ENCODE peak calls at places on chromosomes 1 and 21, in seven cellular contexts. C is renal cortical epithelial cell; Z is head of caudate nucleus; Q is kidney epithelial cell; X is AG04450; G is sciatic nerve; L is stimulated activated CD8-positive, alpha-beta memory T cell treated with anti-CD3 and anti-CD28 coated beads, Interleukin-15, amount 100 ng/mL, for 24 hours. S is an unnamed sample.

GRCh38 chr1:234670936-234671628 is 61.1 kb upstream of the IRF2BP2 start:
- DNase-seq in C (no peak), Z (no peak), Q (no peak), X (no peak), G (no peak), L (no peak), S (no peak)

GRCh38 chr1:21511579-21512522 is 2.6 kb downstream of the ALPL start:
- DNase-seq in C (peak; percentile 95), Z (no peak), Q (peak; percentile 85), X (peak; percentile 89), G (peak; percentile 76), L (no peak), S (peak; percentile 69)

GRCh38 chr1:162131405-162132321 is 62.2 kb downstream of the NOS1AP start:
- DNase-seq in C (no peak), Z (no peak), Q (no peak), X (no peak), G (no peak), L (no peak), S (no peak)

GRCh38 chr1:177411371-177411770 is 240.6 kb downstream of the BRINP2 start:
- DNase-seq in C (no peak), Z (no peak), Q (no peak), X (no peak), G (no peak), L (no peak), S (peak; percentile 32)

GRCh38 chr21:44199448-44199847 is 41.3 kb downstream of the ICOSLG start:
- DNase-seq in C (no peak), Z (peak; percentile 1), Q (no peak), X (no peak), G (peak; percentile 30), L (no peak), S (no peak)

GRCh38 chr1:68328485-68328884 is 96.2 kb upstream of the WLS start:
- DNase-seq in C (no peak), Z (no peak), Q (no peak), X (no peak), G (no peak), L (no peak), S (no peak)

GRCh38 chr1:65791396-65791795 is 1.3 kb upstream of the PDE4B start:
- DNase-seq in C (peak; percentile 3), Z (no peak), Q (no peak), X (no peak), G (no peak), L (no peak), S (no peak)

GRCh38 chr21:46078322-46078981 is 19.5 kb upstream of the COL6A2 start:
- DNase-seq in C (no peak), Z (no peak), Q (no peak), X (no peak), G (no peak), L (no peak), S (no peak)

GRCh38 chr1:70420320-70420719 is 9.3 kb downstream of the CTH start:
- DNase-seq in C (no peak), Z (no peak), Q (no peak), X (no peak), G (no peak), L (no peak), S (no peak)

GRCh38 chr1:147109762-147110161 is 62.5 kb downstream of the PRKAB2 start:
- DNase-seq in C (no peak), Z (no peak), Q (no peak), X (no peak), G (no peak), L (no peak), S (no peak)

GRCh38 chr1:10625554-10625953 is 150.8 kb downstream of the PEX14 start:
- DNase-seq in C (no peak), Z (no peak), Q (no peak), X (no peak), G (no peak), L (no peak), S (no peak)

GRCh38 chr1:174971902-174972301 is 27.8 kb upstream of the CACYBP start:
- DNase-seq in C (no peak), Z (no peak), Q (no peak), X (no peak), G (no peak), L (no peak), S (no peak)

GRCh38 chr1:200873671-200874397 is 1.1 kb downstream of the GPR25 start:
- DNase-seq in C (no peak), Z (no peak), Q (no peak), X (no peak), G (no peak), L (no peak), S (no peak)

GRCh38 chr1:160884579-160884978 is 401 bp downstream of the ITLN1 start:
- DNase-seq in C (no peak), Z (no peak), Q (no peak), X (no peak), G (no peak), L (no peak), S (no peak)

GRCh38 chr1:115251340-115251748 is 86.7 kb downstream of the NGF start:
- DNase-seq in C (no peak), Z (no peak), Q (no peak), X (peak; percentile 27), G (no peak), L (no peak), S (no peak)

GRCh38 chr1:67534627-67535065 is 104.4 kb upstream of the SERBP1 start:
- DNase-seq in C (peak; percentile 49), Z (no peak), Q (no peak), X (no peak), G (no peak), L (no peak), S (no peak)